ENCODE peak calls at places on chromosomes 16 and 17, in seven cellular contexts. One of them, this sample, is unnamed.

GRCh38 chr17:72388765-72389473 is 268.1 kb downstream of the SOX9 start:
- DNase-seq in Peyer's patch: no peak
- DNase-seq in Karpas-422: peak
- DNase-seq in CD8-positive, alpha-beta memory T cell: no peak
- DNase-seq in IMR-90: no peak
- DNase-seq in cardiac muscle cell: peak
- DNase-seq in astrocyte of the spinal cord: peak
- DNase-seq in this sample: no peak

GRCh38 chr17:68033636-68034451 is 1.7 kb upstream of the KPNA2 start:
- DNase-seq in Karpas-422: no peak
- DNase-seq in CD8-positive, alpha-beta memory T cell: no peak
- DNase-seq in astrocyte of the spinal cord: peak
- DNase-seq in IMR-90: peak
- DNase-seq in cardiac muscle cell: peak
- DNase-seq in Peyer's patch: no peak
- DNase-seq in this sample: peak

GRCh38 chr17:59547131-59547915 is 18.1 kb upstream of the DHX40 start:
- DNase-seq in cardiac muscle cell: peak
- DNase-seq in Karpas-422: no peak
- DNase-seq in IMR-90: no peak
- DNase-seq in CD8-positive, alpha-beta memory T cell: no peak
- DNase-seq in Peyer's patch: no peak
- DNase-seq in astrocyte of the spinal cord: no peak
- DNase-seq in this sample: no peak

GRCh38 chr17:72517413-72518237 is 396.8 kb downstream of the SOX9 start:
- DNase-seq in cardiac muscle cell: no peak
- DNase-seq in astrocyte of the spinal cord: peak
- DNase-seq in Peyer's patch: no peak
- DNase-seq in IMR-90: no peak
- DNase-seq in CD8-positive, alpha-beta memory T cell: no peak
- DNase-seq in Karpas-422: peak
- DNase-seq in this sample: no peak

GRCh38 chr16:82195917-82196494 is 26.0 kb upstream of the MPHOSPH6 start:
- DNase-seq in CD8-positive, alpha-beta memory T cell: no peak
- DNase-seq in astrocyte of the spinal cord: no peak
- DNase-seq in IMR-90: no peak
- DNase-seq in cardiac muscle cell: peak
- DNase-seq in Karpas-422: no peak
- DNase-seq in Peyer's patch: no peak
- DNase-seq in this sample: no peak

GRCh38 chr17:59093702-59094231 is 12.9 kb downstream of the TRIM37 start:
- DNase-seq in CD8-positive, alpha-beta memory T cell: no peak
- DNase-seq in Karpas-422: no peak
- DNase-seq in astrocyte of the spinal cord: peak
- DNase-seq in Peyer's patch: no peak
- DNase-seq in cardiac muscle cell: peak
- DNase-seq in IMR-90: peak
- DNase-seq in this sample: peak

GRCh38 chr16:75238132-75238852 is 13.1 kb downstream of the BCAR1 start:
- DNase-seq in cardiac muscle cell: peak
- DNase-seq in Karpas-422: no peak
- DNase-seq in IMR-90: peak
- DNase-seq in CD8-positive, alpha-beta memory T cell: no peak
- DNase-seq in astrocyte of the spinal cord: peak
- DNase-seq in Peyer's patch: peak
- DNase-seq in this sample: peak

GRCh38 chr16:84813141-84813933 is 6.4 kb upstream of the CRISPLD2 start:
- DNase-seq in Peyer's patch: no peak
- DNase-seq in Karpas-422: no peak
- DNase-seq in IMR-90: peak
- DNase-seq in CD8-positive, alpha-beta memory T cell: no peak
- DNase-seq in astrocyte of the spinal cord: no peak
- DNase-seq in cardiac muscle cell: no peak
- DNase-seq in this sample: no peak

GRCh38 chr16:84137287-84137686 is 7.7 kb downstream of the HSDL1 start:
- DNase-seq in astrocyte of the spinal cord: no peak
- DNase-seq in Peyer's patch: no peak
- DNase-seq in CD8-positive, alpha-beta memory T cell: no peak
- DNase-seq in cardiac muscle cell: no peak
- DNase-seq in Karpas-422: no peak
- DNase-seq in IMR-90: no peak
- DNase-seq in this sample: no peak

GRCh38 chr17:48299760-48300159 is 130.3 kb downstream of the SKAP1 start:
- DNase-seq in IMR-90: no peak
- DNase-seq in cardiac muscle cell: no peak
- DNase-seq in Karpas-422: no peak
- DNase-seq in CD8-positive, alpha-beta memory T cell: no peak
- DNase-seq in astrocyte of the spinal cord: no peak
- DNase-seq in Peyer's patch: no peak
- DNase-seq in this sample: no peak

GRCh38 chr17:75105269-75106080 is 4.3 kb upstream of the ARMC7 start:
- DNase-seq in CD8-positive, alpha-beta memory T cell: no peak
- DNase-seq in cardiac muscle cell: peak
- DNase-seq in astrocyte of the spinal cord: peak
- DNase-seq in Peyer's patch: peak
- DNase-seq in IMR-90: peak
- DNase-seq in Karpas-422: peak
- DNase-seq in this sample: peak

GRCh38 chr16:88821168-88821850 is 9.6 kb upstream of the APRT start:
- DNase-seq in IMR-90: no peak
- DNase-seq in Karpas-422: peak
- DNase-seq in Peyer's patch: no peak
- DNase-seq in cardiac muscle cell: no peak
- DNase-seq in CD8-positive, alpha-beta memory T cell: no peak
- DNase-seq in astrocyte of the spinal cord: no peak
- DNase-seq in this sample: no peak
- H3K4me3 ChIP-seq in IMR-90: no peak
- H3K4me3 ChIP-seq in Karpas-422: no peak
- H3K4me3 ChIP-seq in Peyer's patch: no peak
- H3K4me3 ChIP-seq in cardiac muscle cell: no peak
- H3K4me3 ChIP-seq in CD8-positive, alpha-beta memory T cell: no peak
- H3K4me3 ChIP-seq in astrocyte of the spinal cord: no peak
- H3K4me3 ChIP-seq in this sample: no peak

GRCh38 chr16:30184430-30185140 is 1.2 kb downstream of the CORO1A start:
- DNase-seq in Peyer's patch: peak
- DNase-seq in CD8-positive, alpha-beta memory T cell: no peak
- DNase-seq in IMR-90: no peak
- DNase-seq in Karpas-422: peak
- DNase-seq in cardiac muscle cell: no peak
- DNase-seq in astrocyte of the spinal cord: no peak
- DNase-seq in this sample: no peak
- H3K4me3 ChIP-seq in Peyer's patch: peak
- H3K4me3 ChIP-seq in CD8-positive, alpha-beta memory T cell: peak
- H3K4me3 ChIP-seq in IMR-90: no peak
- H3K4me3 ChIP-seq in Karpas-422: peak
- H3K4me3 ChIP-seq in cardiac muscle cell: no peak
- H3K4me3 ChIP-seq in astrocyte of the spinal cord: no peak
- H3K4me3 ChIP-seq in this sample: no peak

GRCh38 chr16:67546761-67547422 is 15.4 kb upstream of the CTCF start:
- DNase-seq in IMR-90: peak
- DNase-seq in CD8-positive, alpha-beta memory T cell: peak
- DNase-seq in astrocyte of the spinal cord: peak
- DNase-seq in cardiac muscle cell: peak
- DNase-seq in Peyer's patch: peak
- DNase-seq in Karpas-422: peak
- DNase-seq in this sample: peak
- H3K4me3 ChIP-seq in IMR-90: no peak
- H3K4me3 ChIP-seq in CD8-positive, alpha-beta memory T cell: peak
- H3K4me3 ChIP-seq in astrocyte of the spinal cord: no peak
- H3K4me3 ChIP-seq in cardiac muscle cell: no peak
- H3K4me3 ChIP-seq in Peyer's patch: peak
- H3K4me3 ChIP-seq in Karpas-422: peak
- H3K4me3 ChIP-seq in this sample: no peak

DNA sequence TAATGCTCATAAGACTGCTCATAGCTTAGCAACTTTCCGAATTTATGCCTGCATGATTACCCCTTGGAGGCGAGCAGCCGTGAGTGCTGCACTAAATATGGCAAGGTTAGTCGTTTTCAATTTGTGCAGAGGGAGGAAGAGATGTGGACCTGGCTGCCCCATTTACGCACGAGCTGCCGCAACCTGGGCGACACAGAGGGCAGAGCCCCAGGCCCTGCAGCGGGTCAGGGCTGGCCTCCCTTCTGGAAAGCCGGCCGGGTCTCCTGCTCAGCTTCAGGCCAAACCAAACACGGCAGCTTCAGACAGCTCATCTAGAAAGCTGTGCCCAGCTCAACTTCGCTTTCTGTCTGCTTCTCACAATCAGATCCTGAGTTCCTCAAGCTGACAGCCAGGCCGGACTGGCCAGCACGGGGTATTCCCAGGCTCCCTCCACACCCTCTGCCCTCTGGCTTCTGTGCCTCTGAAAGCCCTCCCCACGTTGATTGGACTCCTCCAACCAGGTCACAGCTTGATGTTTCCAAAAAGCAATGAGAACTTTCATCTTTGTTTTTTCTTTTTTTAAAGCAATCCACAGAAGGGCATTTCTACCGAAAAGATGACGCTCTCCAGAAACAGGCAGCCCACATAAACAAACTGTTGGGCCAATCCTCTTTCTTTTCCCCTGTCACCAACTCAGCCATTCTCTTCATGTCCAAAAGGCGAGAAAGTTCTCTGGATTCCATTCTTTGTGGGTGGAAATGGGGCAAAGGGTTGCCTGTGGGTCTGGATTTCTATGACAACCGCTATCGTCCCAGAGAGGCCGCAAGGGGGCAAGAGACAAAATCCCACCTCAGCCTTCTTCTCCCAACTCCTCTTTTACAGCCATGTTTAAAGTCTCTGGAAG is 189.1 kb downstream of the ZFHX3 start:
- DNase-seq in Karpas-422: no peak
- DNase-seq in astrocyte of the spinal cord: peak
- DNase-seq in Peyer's patch: no peak
- DNase-seq in cardiac muscle cell: peak
- DNase-seq in CD8-positive, alpha-beta memory T cell: no peak
- DNase-seq in IMR-90: peak
- DNase-seq in this sample: no peak
- H3K4me3 ChIP-seq in Karpas-422: no peak
- H3K4me3 ChIP-seq in astrocyte of the spinal cord: no peak
- H3K4me3 ChIP-seq in Peyer's patch: no peak
- H3K4me3 ChIP-seq in cardiac muscle cell: no peak
- H3K4me3 ChIP-seq in CD8-positive, alpha-beta memory T cell: no peak
- H3K4me3 ChIP-seq in IMR-90: no peak
- H3K4me3 ChIP-seq in this sample: no peak

GRCh38 chr17:42273474-42274272 is 2.5 kb downstream of the STAT5B start:
- DNase-seq in Karpas-422: peak
- DNase-seq in astrocyte of the spinal cord: no peak
- DNase-seq in CD8-positive, alpha-beta memory T cell: no peak
- DNase-seq in Peyer's patch: no peak
- DNase-seq in cardiac muscle cell: no peak
- DNase-seq in IMR-90: no peak
- DNase-seq in this sample: no peak

GRCh38 chr17:42271277-42271922 is 4.8 kb downstream of the STAT5B start:
- DNase-seq in IMR-90: no peak
- DNase-seq in Peyer's patch: no peak
- DNase-seq in astrocyte of the spinal cord: no peak
- DNase-seq in CD8-positive, alpha-beta memory T cell: no peak
- DNase-seq in cardiac muscle cell: no peak
- DNase-seq in Karpas-422: peak
- DNase-seq in this sample: no peak

GRCh38 chr17:42272162-42272561 is 4.0 kb downstream of the STAT5B start:
- DNase-seq in Peyer's patch: no peak
- DNase-seq in astrocyte of the spinal cord: no peak
- DNase-seq in IMR-90: no peak
- DNase-seq in cardiac muscle cell: no peak
- DNase-seq in CD8-positive, alpha-beta memory T cell: no peak
- DNase-seq in Karpas-422: peak
- DNase-seq in this sample: no peak

GRCh38 chr17:42274273-42274542 is 2.0 kb downstream of the STAT5B start:
- DNase-seq in IMR-90: no peak
- DNase-seq in Peyer's patch: no peak
- DNase-seq in Karpas-422: no peak
- DNase-seq in astrocyte of the spinal cord: no peak
- DNase-seq in CD8-positive, alpha-beta memory T cell: no peak
- DNase-seq in cardiac muscle cell: no peak
- DNase-seq in this sample: no peak

DNA sequence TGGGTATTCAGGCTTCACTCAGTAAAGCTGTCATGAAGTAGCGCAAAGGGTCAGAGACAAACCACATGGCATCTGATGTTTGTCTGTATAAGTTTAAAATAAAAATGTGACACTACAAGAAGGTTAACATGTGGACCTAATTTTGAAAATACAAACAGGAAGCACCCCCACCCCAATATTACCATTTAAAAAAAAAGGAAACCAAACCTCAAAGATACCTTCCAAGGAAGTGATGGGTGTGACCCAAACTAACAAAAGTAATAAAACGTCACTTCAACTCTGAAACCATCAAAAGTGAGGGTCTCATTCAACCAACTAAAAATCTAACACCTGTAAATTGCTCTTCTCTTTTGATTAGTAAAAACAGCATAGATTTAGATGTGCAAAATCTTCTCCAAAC is 3.6 kb downstream of the STAT5B start:
- DNase-seq in cardiac muscle cell: no peak
- DNase-seq in CD8-positive, alpha-beta memory T cell: peak
- DNase-seq in Karpas-422: peak
- DNase-seq in astrocyte of the spinal cord: no peak
- DNase-seq in Peyer's patch: no peak
- DNase-seq in IMR-90: no peak
- DNase-seq in this sample: no peak
- H3K4me3 ChIP-seq in cardiac muscle cell: no peak
- H3K4me3 ChIP-seq in CD8-positive, alpha-beta memory T cell: peak
- H3K4me3 ChIP-seq in Karpas-422: peak
- H3K4me3 ChIP-seq in astrocyte of the spinal cord: no peak
- H3K4me3 ChIP-seq in Peyer's patch: no peak
- H3K4me3 ChIP-seq in IMR-90: no peak
- H3K4me3 ChIP-seq in this sample: no peak

GRCh38 chr16:65760874-65761273 is 605.6 kb upstream of the CDH5 start:
- DNase-seq in Peyer's patch: no peak
- DNase-seq in CD8-positive, alpha-beta memory T cell: no peak
- DNase-seq in astrocyte of the spinal cord: no peak
- DNase-seq in IMR-90: no peak
- DNase-seq in Karpas-422: no peak
- DNase-seq in cardiac muscle cell: no peak
- DNase-seq in this sample: no peak
- H3K4me3 ChIP-seq in Peyer's patch: no peak
- H3K4me3 ChIP-seq in CD8-positive, alpha-beta memory T cell: no peak
- H3K4me3 ChIP-seq in astrocyte of the spinal cord: no peak
- H3K4me3 ChIP-seq in IMR-90: no peak
- H3K4me3 ChIP-seq in Karpas-422: no peak
- H3K4me3 ChIP-seq in cardiac muscle cell: no peak
- H3K4me3 ChIP-seq in this sample: no peak

GRCh38 chr17:66964930-66965800 is 658 bp downstream of the CACNG4 start:
- DNase-seq in Peyer's patch: no peak
- DNase-seq in cardiac muscle cell: peak
- DNase-seq in astrocyte of the spinal cord: no peak
- DNase-seq in IMR-90: no peak
- DNase-seq in CD8-positive, alpha-beta memory T cell: no peak
- DNase-seq in Karpas-422: no peak
- DNase-seq in this sample: no peak

GRCh38 chr17:66968916-66969315 is 4.4 kb downstream of the CACNG4 start:
- DNase-seq in cardiac muscle cell: no peak
- DNase-seq in Peyer's patch: no peak
- DNase-seq in IMR-90: no peak
- DNase-seq in CD8-positive, alpha-beta memory T cell: no peak
- DNase-seq in Karpas-422: no peak
- DNase-seq in astrocyte of the spinal cord: no peak
- DNase-seq in this sample: no peak

GRCh38 chr17:66967867-66968543 is 3.5 kb downstream of the CACNG4 start:
- DNase-seq in Karpas-422: no peak
- DNase-seq in IMR-90: no peak
- DNase-seq in Peyer's patch: no peak
- DNase-seq in astrocyte of the spinal cord: no peak
- DNase-seq in CD8-positive, alpha-beta memory T cell: no peak
- DNase-seq in cardiac muscle cell: no peak
- DNase-seq in this sample: no peak

GRCh38 chr17:66965801-66966528 is 1.5 kb downstream of the CACNG4 start:
- DNase-seq in cardiac muscle cell: no peak
- DNase-seq in IMR-90: no peak
- DNase-seq in Peyer's patch: no peak
- DNase-seq in astrocyte of the spinal cord: no peak
- DNase-seq in Karpas-422: no peak
- DNase-seq in CD8-positive, alpha-beta memory T cell: no peak
- DNase-seq in this sample: no peak

GRCh38 chr17:66966529-66967418 is 2.3 kb downstream of the CACNG4 start:
- DNase-seq in astrocyte of the spinal cord: no peak
- DNase-seq in cardiac muscle cell: no peak
- DNase-seq in Peyer's patch: no peak
- DNase-seq in IMR-90: no peak
- DNase-seq in CD8-positive, alpha-beta memory T cell: no peak
- DNase-seq in Karpas-422: no peak
- DNase-seq in this sample: no peak
- H3K4me3 ChIP-seq in astrocyte of the spinal cord: no peak
- H3K4me3 ChIP-seq in cardiac muscle cell: peak
- H3K4me3 ChIP-seq in Peyer's patch: no peak
- H3K4me3 ChIP-seq in IMR-90: no peak
- H3K4me3 ChIP-seq in CD8-positive, alpha-beta memory T cell: no peak
- H3K4me3 ChIP-seq in Karpas-422: no peak
- H3K4me3 ChIP-seq in this sample: no peak

This sample was measured in GM23248.